ENCODE peak calls at places on chromosomes 3 and 15, in seven cellular contexts. F is cardiac muscle cell, X is HFFc6, S is glutamatergic neuron, T is IMR-90, Z is breast epithelium, O is ovary. G is an unnamed sample.

GRCh38 chr3:149579838-149580542 is 77.8 kb downstream of the WWTR1 start:
- DNase-seq in F (no peak), X (peak; percentile 60), S (no peak), T (peak; percentile 82), Z (no peak), O (no peak), G (no peak)

GRCh38 chr15:53811530-53811929 is 52.1 kb upstream of the WDR72 start:
- DNase-seq in F (no peak), X (peak; percentile 5), S (no peak), T (no peak), Z (no peak), O (no peak), G (no peak)

GRCh38 chr15:33152502-33153109 is 41.9 kb downstream of the FMN1 start:
- DNase-seq in F (no peak), X (no peak), S (no peak), T (peak; percentile 11), Z (no peak), O (no peak), G (no peak)

GRCh38 chr3:39569095-39569494 is 101.6 kb downstream of the MOBP start:
- DNase-seq in F (no peak), X (no peak), S (no peak), T (no peak), Z (no peak), O (no peak), G (no peak)

GRCh38 chr3:194129581-194130133 is 6.3 kb upstream of the HES1 start:
- DNase-seq in F (peak; percentile 40), X (no peak), S (peak; percentile 52), T (no peak), Z (no peak), O (peak; percentile 75), G (peak; percentile 81)

GRCh38 chr15:59326856-59327255 is 45.8 kb downstream of the MYO1E start:
- DNase-seq in F (no peak), X (no peak), S (no peak), T (no peak), Z (no peak), O (no peak), G (no peak)

GRCh38 chr3:52408466-52408865 is 36.4 kb downstream of the SEMA3G start:
- DNase-seq in F (no peak), X (no peak), S (no peak), T (no peak), Z (no peak), O (peak; percentile 35), G (no peak)

GRCh38 chr3:57017481-57017880 is 43.0 kb upstream of the SPATA12 start:
- DNase-seq in F (no peak), X (no peak), S (no peak), T (no peak), Z (no peak), O (no peak), G (no peak)

GRCh38 chr3:34483290-34483887 is 685.0 kb downstream of the PDCD6IP start:
- DNase-seq in F (no peak), X (no peak), S (no peak), T (no peak), Z (no peak), O (no peak), G (no peak)

GRCh38 chr3:49668861-49669260 is 5.3 kb upstream of the APEH start:
- DNase-seq in F (no peak), X (no peak), S (no peak), T (peak; percentile 34), Z (no peak), O (no peak), G (no peak)

GRCh38 chr3:133931084-133931483 is 35.4 kb upstream of the RAB6B start:
- DNase-seq in F (no peak), X (no peak), S (no peak), T (no peak), Z (no peak), O (peak; percentile 17), G (no peak)

GRCh38 chr15:62932436-62932835 is 110.1 kb upstream of the TPM1 start:
- DNase-seq in F (no peak), X (peak; percentile 77), S (no peak), T (peak; percentile 95), Z (no peak), O (no peak), G (no peak)

GRCh38 chr15:84684092-84684491 is 26.1 kb upstream of the NMB start:
- DNase-seq in F (no peak), X (no peak), S (no peak), T (peak; percentile 53), Z (no peak), O (no peak), G (no peak)

GRCh38 chr3:32157600-32158264 is 51.3 kb downstream of the GPD1L start:
- DNase-seq in F (no peak), X (no peak), S (no peak), T (no peak), Z (no peak), O (no peak), G (no peak)

GRCh38 chr3:119292666-119293065 is 1.5 kb upstream of the ARHGAP31 start:
- DNase-seq in F (no peak), X (no peak), S (no peak), T (no peak), Z (no peak), O (no peak), G (no peak)

GRCh38 chr15:67480741-67481140 is 40.2 kb upstream of the C15orf61 start:
- DNase-seq in F (no peak), X (no peak), S (no peak), T (peak; percentile 11), Z (no peak), O (no peak), G (no peak)

GRCh38 chr15:62637498-62637897 is 405.0 kb upstream of the TPM1 start:
- DNase-seq in F (no peak), X (no peak), S (no peak), T (no peak), Z (no peak), O (no peak), G (no peak)

GRCh38 chr15:82919231-82919886 is 33.2 kb downstream of the HOMER2 start:
- DNase-seq in F (no peak), X (no peak), S (no peak), T (no peak), Z (peak; percentile 93), O (peak; percentile 75), G (no peak)

GRCh38 chr3:8610961-8611360 is 33.6 kb downstream of the SSUH2 start:
- DNase-seq in F (no peak), X (no peak), S (no peak), T (no peak), Z (no peak), O (no peak), G (no peak)

GRCh38 chr15:68425428-68426060 is 6.4 kb downstream of the ITGA11 start:
- DNase-seq in F (no peak), X (peak; percentile 22), S (no peak), T (no peak), Z (no peak), O (no peak), G (no peak)

GRCh38 chr15:59388670-59389069 is 16.0 kb upstream of the MYO1E start:
- DNase-seq in F (no peak), X (peak; percentile 26), S (no peak), T (peak; percentile 70), Z (no peak), O (no peak), G (no peak)

GRCh38 chr15:60165111-60165510 is 161.0 kb downstream of the FOXB1 start:
- DNase-seq in F (no peak), X (no peak), S (no peak), T (no peak), Z (no peak), O (no peak), G (no peak)

GRCh38 chr3:126472277-126473006 is 3.2 kb downstream of the ZXDC start:
- DNase-seq in F (no peak), X (peak; percentile 75), S (no peak), T (peak; percentile 68), Z (peak; percentile 67), O (no peak), G (no peak)

GRCh38 chr15:34708422-34708821 is 46.4 kb downstream of the GJD2 start:
- DNase-seq in F (peak; percentile 70), X (peak; percentile 38), S (no peak), T (peak; percentile 66), Z (no peak), O (no peak), G (no peak)

GRCh38 chr3:71304684-71305083 is 278.8 kb downstream of the FOXP1 start:
- DNase-seq in F (peak; percentile 58), X (no peak), S (no peak), T (peak; percentile 72), Z (no peak), O (no peak), G (no peak)
- TF ChIP-seq CTCF in F (peak; percentile 56), X (peak; percentile 63), S (no peak), T (peak; percentile 69), Z (no peak), O (peak; percentile 58), G (peak; percentile 16)

GRCh38 chr3:23723930-23724329 is 81.8 kb upstream of the UBE2E1 start:
- DNase-seq in F (no peak), X (no peak), S (no peak), T (no peak), Z (no peak), O (no peak), G (no peak)
- TF ChIP-seq CTCF in F (no peak), X (no peak), S (no peak), T (no peak), Z (no peak), O (no peak), G (no peak)

DNA sequence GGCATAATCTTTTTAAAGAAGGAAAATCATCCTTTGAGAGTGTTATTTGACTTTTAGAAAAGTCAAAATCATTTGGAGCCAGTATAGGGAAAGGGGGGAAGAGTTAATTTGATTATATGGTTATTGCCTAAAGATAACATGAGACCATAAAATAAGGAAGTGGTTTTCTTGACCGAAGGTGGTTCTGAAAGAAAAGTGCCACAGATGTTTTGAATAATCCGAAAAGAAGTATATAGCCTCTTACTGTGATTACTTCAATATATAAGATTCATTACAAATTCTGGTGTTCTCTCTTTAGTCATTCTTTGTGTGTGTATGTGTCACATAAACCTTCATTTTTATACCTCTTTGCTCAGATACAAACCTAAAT is 1.1 kb downstream of the DNAJB11 start:
- DNase-seq in F (no peak), X (no peak), S (no peak), T (no peak), Z (no peak), O (no peak), G (no peak)
- TF ChIP-seq CTCF in F (no peak), X (no peak), S (no peak), T (no peak), Z (no peak), O (no peak), G (no peak)

GRCh38 chr15:101660005-101660404 is 7.8 kb upstream of the TM2D3 start:
- DNase-seq in F (no peak), X (no peak), S (no peak), T (no peak), Z (no peak), O (no peak), G (no peak)

GRCh38 chr15:101662203-101662602 is 10.0 kb upstream of the TM2D3 start:
- DNase-seq in F (no peak), X (no peak), S (no peak), T (no peak), Z (no peak), O (no peak), G (no peak)

GRCh38 chr15:101669744-101670143 is 17.6 kb upstream of the TM2D3 start:
- DNase-seq in F (no peak), X (no peak), S (no peak), T (no peak), Z (no peak), O (no peak), G (no peak)

GRCh38 chr15:101664303-101664913 is 12.2 kb upstream of the TM2D3 start:
- DNase-seq in F (peak; percentile 19), X (no peak), S (no peak), T (no peak), Z (no peak), O (no peak), G (no peak)
- TF ChIP-seq CTCF in F (peak; percentile 10), X (peak; percentile 67), S (peak; percentile 19), T (peak; percentile 9), Z (no peak), O (no peak), G (no peak)

GRCh38 chr3:187642861-187643260 is 27.3 kb downstream of the SST start:
- DNase-seq in F (no peak), X (no peak), S (no peak), T (no peak), Z (no peak), O (no peak), G (no peak)
- TF ChIP-seq CTCF in F (no peak), X (no peak), S (no peak), T (no peak), Z (no peak), O (no peak), G (no peak)